ENCODE peak calls at places on chromosomes 2 and 18, in seven cellular contexts. Z is PC-9, T is stomach, S is ascending aorta, I is neural crest cell, R is HCT116, O is bronchial epithelial cell. V is an unnamed sample.

GRCh38 chr2:236568068-236568921 is 1.3 kb upstream of the ACKR3 start:
- DNase-seq in Z (peak; percentile 47), T (peak; percentile 50), S (peak; percentile 78), I (peak; percentile 34), R (no peak), O (peak; percentile 29), V (no peak)

GRCh38 chr2:25161055-25161781 is 7.2 kb downstream of the POMC start:
- DNase-seq in Z (no peak), T (peak; percentile 44), S (no peak), I (no peak), R (no peak), O (no peak), V (no peak)

GRCh38 chr18:8461544-8461943 is 147.7 kb upstream of the RAB12 start:
- DNase-seq in Z (no peak), T (no peak), S (no peak), I (no peak), R (no peak), O (no peak), V (no peak)

GRCh38 chr2:234494361-234495075 is 2.4 kb downstream of the ARL4C start:
- DNase-seq in Z (peak; percentile 16), T (peak; percentile 37), S (no peak), I (no peak), R (no peak), O (peak; percentile 70), V (no peak)

GRCh38 chr2:241863021-241863954 is 4.6 kb upstream of the PDCD1 start:
- DNase-seq in Z (no peak), T (no peak), S (no peak), I (no peak), R (no peak), O (no peak), V (no peak)

GRCh38 chr2:105545731-105546622 is 147.1 kb upstream of the FHL2 start:
- DNase-seq in Z (peak; percentile 63), T (peak; percentile 78), S (peak; percentile 77), I (peak; percentile 72), R (peak; percentile 46), O (peak; percentile 63), V (no peak)

GRCh38 chr2:8337321-8337720 is 344.5 kb upstream of the ID2 start:
- DNase-seq in Z (no peak), T (no peak), S (no peak), I (no peak), R (no peak), O (no peak), V (no peak)

GRCh38 chr2:222862068-222862914 is 1.5 kb downstream of the ACSL3 start:
- DNase-seq in Z (no peak), T (no peak), S (no peak), I (no peak), R (no peak), O (peak; percentile 39), V (no peak)

GRCh38 chr2:238305965-238306679 is 14.2 kb upstream of the TRAF3IP1 start:
- DNase-seq in Z (no peak), T (no peak), S (no peak), I (no peak), R (no peak), O (no peak), V (no peak)

GRCh38 chr2:20584637-20585321 is 66.1 kb downstream of the HS1BP3 start:
- DNase-seq in Z (no peak), T (peak; percentile 47), S (peak; percentile 88), I (no peak), R (peak; percentile 87), O (peak; percentile 71), V (peak; percentile 21)

DNA sequence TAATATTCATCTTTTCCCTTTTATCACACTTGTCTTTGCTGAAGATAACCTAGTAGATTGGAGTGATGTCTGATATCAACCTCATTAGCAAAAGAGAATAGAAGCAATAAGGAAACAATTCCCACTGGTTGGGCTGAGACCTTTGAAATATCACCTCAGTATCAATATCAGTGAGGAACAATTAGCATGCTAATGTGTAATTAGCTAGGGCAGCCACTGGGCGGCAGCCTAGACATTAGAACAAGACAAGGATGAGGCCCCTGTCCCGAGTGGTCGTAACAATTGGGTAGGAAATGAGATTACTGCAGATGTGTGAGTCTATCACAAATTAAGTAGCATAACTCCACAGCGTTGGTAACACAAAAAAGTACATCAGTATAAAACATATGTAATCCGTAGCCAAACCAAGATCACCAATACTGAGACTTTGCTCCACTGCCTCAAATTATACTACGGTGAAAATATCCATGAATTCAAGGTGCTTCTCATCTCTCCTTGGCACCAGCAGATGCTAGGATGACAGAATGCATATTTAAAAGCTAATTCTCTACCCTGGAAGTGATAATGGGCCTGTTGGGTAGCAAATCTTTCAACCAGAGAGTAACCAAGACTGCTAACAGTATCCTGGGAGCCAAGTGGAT is 99.1 kb downstream of the ALPK2 start:
- DNase-seq in Z (peak; percentile 31), T (peak; percentile 71), S (no peak), I (peak; percentile 49), R (peak; percentile 35), O (peak; percentile 50), V (peak; percentile 53)
- TF ChIP-seq CTCF in Z (peak; percentile 93), T (peak; percentile 69), S (peak; percentile 27), I (peak; percentile 86), R (peak; percentile 76), O (peak; percentile 75), V (no peak)

GRCh38 chr2:55103039-55103438 is 52.8 kb upstream of the RTN4 start:
- DNase-seq in Z (no peak), T (no peak), S (no peak), I (no peak), R (no peak), O (no peak), V (no peak)
- TF ChIP-seq CTCF in Z (no peak), T (no peak), S (no peak), I (no peak), R (no peak), O (no peak), V (no peak)

DNA sequence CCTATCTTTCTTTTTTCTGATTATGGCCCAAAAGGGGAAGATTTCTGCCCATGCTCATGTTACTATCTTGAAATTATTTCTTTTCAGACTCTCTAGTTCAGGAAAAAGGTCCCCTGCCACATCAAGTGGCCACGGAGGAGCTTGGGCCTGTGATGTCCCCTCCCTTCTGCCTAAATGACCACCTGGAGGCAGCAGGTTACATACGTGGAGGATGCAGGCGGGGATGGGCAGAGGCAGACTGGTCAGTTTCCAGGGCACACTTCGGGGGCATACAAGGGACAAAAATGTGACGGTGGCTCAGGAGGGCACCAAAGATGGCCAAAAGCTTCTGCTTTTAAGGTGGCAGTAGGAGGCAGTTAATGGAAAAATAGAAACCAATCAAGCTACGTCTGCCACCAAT is 30.7 kb upstream of the STEAP3 start:
- DNase-seq in Z (no peak), T (no peak), S (no peak), I (no peak), R (no peak), O (no peak), V (no peak)
- TF ChIP-seq CTCF in Z (no peak), T (no peak), S (no peak), I (no peak), R (no peak), O (no peak), V (no peak)

DNA sequence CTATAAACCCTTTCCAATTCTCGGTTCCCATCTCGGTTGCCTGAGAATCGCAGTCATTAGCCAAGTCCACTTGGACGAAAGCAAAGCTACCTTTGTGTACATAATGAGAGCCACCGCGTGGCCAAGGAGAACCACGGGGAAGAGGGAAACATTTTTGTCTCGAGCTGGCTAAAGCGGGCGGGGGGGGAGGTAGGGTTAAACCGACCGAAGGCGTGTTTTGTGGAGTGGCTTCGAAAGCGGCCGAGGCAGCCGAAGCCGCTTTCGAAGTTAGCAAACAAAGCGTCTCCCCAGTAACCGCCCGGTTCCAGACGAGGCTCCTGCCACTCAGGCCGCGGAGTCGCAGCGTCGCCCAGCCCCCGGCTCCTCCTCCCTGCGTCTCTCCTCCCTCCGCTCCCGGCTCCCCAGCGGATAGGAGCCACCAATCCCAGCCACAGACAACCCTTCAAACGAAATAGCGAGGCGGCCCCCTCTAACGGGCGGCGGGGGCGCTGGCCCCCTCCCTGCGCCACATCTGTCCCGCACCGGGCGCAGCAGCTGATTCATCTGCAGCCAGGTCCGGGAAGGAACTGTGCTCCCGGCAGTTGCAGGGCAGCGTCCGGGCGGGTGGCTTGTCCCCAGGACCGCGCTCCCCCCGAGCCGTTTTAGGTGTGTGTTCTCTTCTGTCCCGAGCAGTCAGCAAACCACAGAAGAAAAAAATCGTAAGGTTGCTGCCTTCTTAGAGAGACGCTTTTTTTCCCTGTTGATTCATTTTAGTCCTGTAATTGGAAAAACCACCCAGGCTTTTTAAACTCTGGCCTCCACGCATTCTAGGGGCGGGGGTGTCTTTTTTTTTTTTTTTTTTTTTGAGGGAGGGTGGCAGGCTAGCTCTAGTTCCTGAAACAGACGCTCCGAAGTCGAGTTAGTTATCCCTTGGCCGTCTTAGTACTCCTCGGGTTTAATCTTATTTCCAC is 1.8 kb upstream of the TGIF1 start:
- DNase-seq in Z (peak; percentile 98), T (peak; percentile 94), S (peak; percentile 97), I (peak; percentile 84), R (peak; percentile 92), O (peak; percentile 92), V (peak; percentile 48)
- TF ChIP-seq CTCF in Z (no peak), T (no peak), S (peak; percentile 8), I (peak; percentile 23), R (no peak), O (peak; percentile 34), V (no peak)

GRCh38 chr2:225038076-225038571 is 4.1 kb downstream of the DOCK10 start:
- DNase-seq in Z (no peak), T (no peak), S (no peak), I (no peak), R (no peak), O (no peak), V (no peak)

GRCh38 chr2:225040862-225041209 is 1.4 kb downstream of the DOCK10 start:
- DNase-seq in Z (no peak), T (no peak), S (no peak), I (no peak), R (no peak), O (no peak), V (no peak)

GRCh38 chr2:225041210-225041870 is 928 bp downstream of the DOCK10 start:
- DNase-seq in Z (peak; percentile 38), T (peak; percentile 33), S (no peak), I (no peak), R (no peak), O (no peak), V (no peak)

GRCh38 chr2:225042800-225043167 is 516 bp upstream of the DOCK10 start:
- DNase-seq in Z (no peak), T (no peak), S (no peak), I (no peak), R (no peak), O (no peak), V (no peak)

DNA sequence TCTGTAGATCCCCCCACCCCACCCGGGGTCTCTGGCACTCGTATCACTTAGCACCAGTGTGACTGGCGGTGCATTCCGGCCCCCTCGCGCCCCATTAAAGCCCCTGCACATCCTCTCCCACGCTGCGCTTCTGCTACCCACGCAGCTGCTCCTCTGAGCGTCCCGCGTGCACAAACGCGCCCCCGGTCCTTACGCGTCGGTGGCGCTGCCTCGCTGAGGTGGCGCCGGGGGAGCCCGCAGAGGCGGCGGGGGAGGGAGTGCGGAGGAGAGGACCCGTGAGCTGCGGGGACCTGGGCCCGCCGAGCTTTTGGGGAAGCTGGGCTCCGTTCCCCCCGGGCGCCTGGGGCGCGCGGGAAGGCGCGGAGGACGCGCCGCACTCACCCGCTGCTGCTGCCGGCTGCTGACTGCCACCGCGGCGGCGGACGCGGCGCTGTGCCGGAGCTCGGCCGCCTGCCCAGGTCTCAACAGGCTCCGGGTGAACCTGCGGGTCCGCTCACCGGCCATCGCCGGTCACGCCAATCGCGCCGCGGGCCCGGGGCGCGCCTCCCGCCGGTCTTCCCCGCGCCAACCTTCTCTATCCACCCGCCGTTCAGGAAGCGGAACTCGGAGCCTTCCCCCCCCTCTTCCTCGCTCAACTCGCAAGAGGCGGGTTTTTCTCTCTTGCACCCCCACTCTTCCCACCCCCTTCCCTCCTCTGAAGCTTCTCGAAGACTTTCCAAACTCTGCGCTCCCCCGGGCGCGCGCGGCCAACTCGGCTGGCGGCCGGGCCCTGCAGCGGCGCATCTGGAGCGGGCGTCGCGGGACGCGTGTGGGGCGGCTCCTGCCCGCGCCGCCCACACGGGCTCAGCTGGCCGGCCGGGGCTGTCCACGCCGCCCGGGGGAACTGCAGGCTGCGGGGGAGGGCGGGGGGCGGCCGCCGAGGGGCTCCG is at the start of gene DOCK10:
- DNase-seq in Z (peak; percentile 57), T (peak; percentile 40), S (no peak), I (peak; percentile 17), R (no peak), O (no peak), V (no peak)
- TF ChIP-seq CTCF in Z (no peak), T (no peak), S (no peak), I (no peak), R (no peak), O (no peak), V (no peak)